ENCODE peak calls at places on chromosomes 7 and 10, in four cellular contexts. I is progenitor cell of endocrine pancreas, Q is mucosa of descending colon, A is GM23248. M is an unnamed sample.
A peak's percentile ranks its signal among the peaks of the same experiment; 100 is the strongest.

GRCh38 chr7:123658023-123658422 is 2.4 kb downstream of the LMOD2 start:
- DNase-seq in I (no peak), Q (no peak), A (no peak), M (no peak)

GRCh38 chr7:138338361-138338760 is 121.7 kb upstream of the TRIM24 start:
- DNase-seq in I (no peak), Q (no peak), A (no peak), M (no peak)

GRCh38 chr10:11183000-11183399 is 165.3 kb downstream of the CELF2 start:
- DNase-seq in I (no peak), Q (no peak), A (no peak), M (no peak)

GRCh38 chr7:16889305-16889704 is 7.5 kb upstream of the AGR3 start:
- DNase-seq in I (no peak), Q (no peak), A (no peak), M (no peak)

GRCh38 chr7:6272481-6273323 is at the start of gene CYTH3:
- DNase-seq in I (peak; percentile 78), Q (peak; percentile 86), A (peak; percentile 95), M (peak; percentile 78)

GRCh38 chr7:129210256-129210988 is 14.4 kb upstream of the AHCYL2 start:
- DNase-seq in I (peak; percentile 75), Q (peak; percentile 68), A (peak; percentile 76), M (peak; percentile 56)

GRCh38 chr7:105013283-105013817 is 655 bp upstream of the KMT2E start:
- DNase-seq in I (peak; percentile 93), Q (peak; percentile 97), A (peak; percentile 98), M (peak; percentile 98)

GRCh38 chr7:127287133-127287532 is 34.4 kb upstream of the GRM8 start:
- DNase-seq in I (no peak), Q (no peak), A (no peak), M (no peak)

GRCh38 chr10:105023706-105024105 is 382.6 kb downstream of the SORCS3 start:
- DNase-seq in I (no peak), Q (no peak), A (no peak), M (no peak)

GRCh38 chr10:50325449-50326188 is 74.3 kb upstream of the ASAH2 start:
- DNase-seq in I (no peak), Q (no peak), A (peak; percentile 99), M (peak; percentile 95)

GRCh38 chr7:4797858-4798705 is 22.7 kb downstream of the AP5Z1 start:
- DNase-seq in I (peak; percentile 58), Q (peak; percentile 56), A (peak; percentile 67), M (peak; percentile 31)

GRCh38 chr7:116525298-116525912 is 569 bp downstream of the CAV1 start:
- DNase-seq in I (peak; percentile 14), Q (peak; percentile 59), A (peak; percentile 52), M (no peak)

GRCh38 chr10:124493191-124493936 is 31.7 kb downstream of the LHPP start:
- DNase-seq in I (no peak), Q (peak; percentile 21), A (no peak), M (no peak)

GRCh38 chr10:69901623-69902505 is 100.2 kb downstream of the COL13A1 start:
- DNase-seq in I (peak; percentile 41), Q (no peak), A (peak; percentile 76), M (peak; percentile 50)

GRCh38 chr7:27199820-27200760 is at the start of gene HOXA13:
- DNase-seq in I (no peak), Q (peak; percentile 86), A (peak; percentile 74), M (peak; percentile 35)